ENCODE peak calls at places on chromosome 2, in five cellular contexts. G is psoas muscle; H is tibial nerve; D is CD8-positive, alpha-beta memory T cell; K is CD8-positive, alpha-beta T cell. X is an unnamed sample.
A peak's percentile ranks its signal among the peaks of the same experiment; 100 is the strongest.

GRCh38 chr2:74658516-74658915 is 4.5 kb downstream of the SEMA4F start:
- DNase-seq in G (no peak), H (no peak), D (no peak), K (no peak), X (no peak)

GRCh38 chr2:33373986-33374385 is 102.5 kb upstream of the RASGRP3 start:
- DNase-seq in G (no peak), H (no peak), D (no peak), K (no peak), X (no peak)

GRCh38 chr2:26438526-26438925 is 36.8 kb downstream of the DRC1 start:
- DNase-seq in G (no peak), H (no peak), D (no peak), K (no peak), X (no peak)

GRCh38 chr2:53437371-53437770 is 330.2 kb upstream of the CHAC2 start:
- DNase-seq in G (no peak), H (no peak), D (no peak), K (no peak), X (no peak)

GRCh38 chr2:176157499-176158305 is 595 bp downstream of the HOXD3 start:
- DNase-seq in G (no peak), H (no peak), D (no peak), K (no peak), X (no peak)

GRCh38 chr2:164954954-164955701 is at the start of gene SLC38A11:
- DNase-seq in G (peak; percentile 55), H (no peak), D (no peak), K (no peak), X (peak; percentile 33)

GRCh38 chr2:150023044-150023443 is 435.5 kb upstream of the MMADHC start:
- DNase-seq in G (no peak), H (no peak), D (no peak), K (no peak), X (no peak)

GRCh38 chr2:221673248-221673647 is 101.1 kb upstream of the EPHA4 start:
- DNase-seq in G (no peak), H (no peak), D (no peak), K (no peak), X (no peak)

GRCh38 chr2:60433021-60433596 is 120.3 kb downstream of the BCL11A start:
- DNase-seq in G (no peak), H (no peak), D (no peak), K (no peak), X (no peak)

GRCh38 chr2:25306767-25307368 is 34.9 kb downstream of the DNMT3A start:
- DNase-seq in G (peak; percentile 87), H (no peak), D (no peak), K (no peak), X (peak; percentile 40)
- H3K4me1 ChIP-seq in G (peaks cover 91% of the 10 kb centered on the region), H (peaks cover 7% of the 10 kb centered on the region), D (peaks cover 68% of the 10 kb centered on the region), K (peaks cover 77% of the 10 kb centered on the region), X (peaks cover 88% of the 10 kb centered on the region)

GRCh38 chr2:25300001-25300400 is 41.7 kb downstream of the DNMT3A start:
- DNase-seq in G (no peak), H (no peak), D (no peak), K (no peak), X (no peak)
- H3K4me1 ChIP-seq in G (peaks cover 43% of the 10 kb centered on the region), H (peaks cover 10% of the 10 kb centered on the region), D (peaks cover 51% of the 10 kb centered on the region), K (peaks cover 47% of the 10 kb centered on the region), X (peaks cover 31% of the 10 kb centered on the region)

DNA sequence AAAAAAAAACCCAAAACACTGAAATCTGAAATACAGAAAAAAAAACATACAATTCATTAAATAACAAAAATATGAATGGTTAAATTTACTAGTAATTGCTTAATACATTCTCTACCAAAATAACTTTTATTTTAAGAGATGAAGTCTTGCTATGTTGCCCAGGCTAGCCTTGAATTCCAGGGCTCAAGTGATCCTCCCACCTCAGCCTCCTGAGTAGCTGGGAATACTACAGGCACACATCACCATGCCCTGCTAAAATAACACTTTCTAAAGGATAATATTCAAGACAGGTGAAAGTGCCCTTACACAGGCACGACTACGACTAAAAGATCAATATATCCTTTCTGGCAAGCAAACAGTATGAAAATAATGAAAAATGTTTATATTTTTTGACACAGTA is 9.5 kb downstream of the USP34 start:
- DNase-seq in G (no peak), H (no peak), D (no peak), K (no peak), X (no peak)
- H3K4me1 ChIP-seq in G (peaks cover 61% of the 10 kb centered on the region), H (no peaks in the 10 kb centered on the region), D (peaks cover 58% of the 10 kb centered on the region), K (peaks cover 47% of the 10 kb centered on the region), X (peaks cover 32% of the 10 kb centered on the region)

GRCh38 chr2:9756692-9757250 is 86.5 kb upstream of the TAF1B start:
- DNase-seq in G (no peak), H (no peak), D (no peak), K (no peak), X (no peak)
- H3K4me1 ChIP-seq in G (peaks cover 46% of the 10 kb centered on the region), H (peaks cover 21% of the 10 kb centered on the region), D (peaks cover 41% of the 10 kb centered on the region), K (peaks cover 35% of the 10 kb centered on the region), X (peaks cover 70% of the 10 kb centered on the region)

DNA sequence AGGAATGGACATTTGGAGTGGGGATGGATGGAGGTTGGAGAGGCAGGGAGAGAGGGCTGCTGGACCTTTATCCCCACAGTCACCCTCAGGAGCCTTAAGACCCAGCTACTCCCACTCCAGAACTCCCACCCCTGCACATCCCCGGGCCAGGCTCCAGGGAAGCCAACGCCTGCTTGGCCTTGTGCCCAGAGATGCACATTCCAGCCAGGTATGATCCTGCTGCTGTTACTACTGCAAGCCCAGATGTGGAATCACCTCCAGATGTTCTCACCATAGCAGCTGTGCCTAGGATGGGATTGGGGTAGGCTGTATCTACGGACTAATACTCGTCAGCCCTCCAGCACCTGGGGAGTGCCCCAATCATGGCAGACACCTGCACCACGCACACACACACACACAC is 71.7 kb downstream of the ZFP36L2 start:
- DNase-seq in G (no peak), H (no peak), D (no peak), K (no peak), X (no peak)
- H3K4me1 ChIP-seq in G (peaks cover 26% of the 10 kb centered on the region), H (peaks cover 24% of the 10 kb centered on the region), D (peaks cover 68% of the 10 kb centered on the region), K (peaks cover 83% of the 10 kb centered on the region), X (peaks cover 28% of the 10 kb centered on the region)